ENCODE peak calls at places on chromosomes 11 and 22, in eight cellular contexts. J is stomach, H is A549, X is GM23338, A is cardiac muscle cell, S is tibial nerve, C is endodermal cell, G is HepG2. U is an unnamed sample.

GRCh38 chr11:75303544-75304224 is 47.8 kb downstream of the ARRB1 start:
- DNase-seq in J (no peak), H (no peak), X (no peak), A (no peak), S (no peak), C (peak), G (no peak), U (peak)

GRCh38 chr11:109048098-109048497 is 373.9 kb upstream of the C11orf87 start:
- DNase-seq in J (no peak), H (no peak), X (no peak), A (no peak), S (no peak), C (no peak), G (no peak), U (no peak)

GRCh38 chr11:62726156-62727006 is 876 bp downstream of the HNRNPUL2 start:
- DNase-seq in J (no peak), H (no peak), X (no peak), A (no peak), S (no peak), C (peak), G (no peak), U (no peak)

GRCh38 chr22:23122992-23123803 is 18.6 kb downstream of the RSPH14 start:
- DNase-seq in J (no peak), H (no peak), X (no peak), A (no peak), S (no peak), C (no peak), G (no peak), U (no peak)

GRCh38 chr11:122976734-122977454 is 4.7 kb downstream of the BSX start:
- DNase-seq in J (no peak), H (no peak), X (peak), A (no peak), S (no peak), C (peak), G (no peak), U (no peak)

GRCh38 chr11:117072517-117073218 is 25.6 kb downstream of the SIK3 start:
- DNase-seq in J (no peak), H (peak), X (no peak), A (no peak), S (no peak), C (no peak), G (peak), U (no peak)

GRCh38 chr22:25941365-25941960 is 199.5 kb downstream of the MYO18B start:
- DNase-seq in J (no peak), H (no peak), X (no peak), A (no peak), S (no peak), C (no peak), G (no peak), U (no peak)

GRCh38 chr11:134040386-134041297 is 28.2 kb upstream of the JAM3 start:
- DNase-seq in J (no peak), H (no peak), X (no peak), A (peak), S (no peak), C (no peak), G (no peak), U (no peak)

GRCh38 chr11:116502641-116503061 is 270.1 kb downstream of the BUD13 start:
- DNase-seq in J (no peak), H (no peak), X (no peak), A (no peak), S (no peak), C (no peak), G (no peak), U (peak)

GRCh38 chr11:848380-848931 is 5.8 kb downstream of the TSPAN4 start:
- DNase-seq in J (peak), H (no peak), X (peak), A (peak), S (no peak), C (peak), G (no peak), U (no peak)

GRCh38 chr11:106990322-106990721 is 28.0 kb downstream of the GUCY1A2 start:
- DNase-seq in J (no peak), H (no peak), X (no peak), A (no peak), S (no peak), C (no peak), G (no peak), U (peak)

GRCh38 chr22:23365961-23366360 is 185.7 kb downstream of the BCR start:
- DNase-seq in J (no peak), H (no peak), X (no peak), A (no peak), S (no peak), C (no peak), G (no peak), U (no peak)

GRCh38 chr22:41831828-41832552 is 915 bp upstream of the SREBF2 start:
- DNase-seq in J (no peak), H (no peak), X (no peak), A (no peak), S (no peak), C (no peak), G (no peak), U (no peak)

GRCh38 chr22:50523806-50524663 is 1.4 kb downstream of the SCO2 start:
- DNase-seq in J (no peak), H (no peak), X (no peak), A (no peak), S (no peak), C (no peak), G (no peak), U (no peak)

GRCh38 chr22:46044718-46045458 is 67.9 kb upstream of the WNT7B start:
- DNase-seq in J (peak), H (no peak), X (peak), A (peak), S (no peak), C (peak), G (no peak), U (peak)

GRCh38 chr11:21895686-21896085 is 297.2 kb upstream of the ANO5 start:
- DNase-seq in J (no peak), H (no peak), X (no peak), A (no peak), S (no peak), C (no peak), G (no peak), U (no peak)

GRCh38 chr11:48107188-48107704 is 109.4 kb upstream of the OR4B1 start:
- DNase-seq in J (no peak), H (no peak), X (no peak), A (no peak), S (no peak), C (no peak), G (no peak), U (no peak)

GRCh38 chr11:116148645-116149044 is 624.1 kb downstream of the BUD13 start:
- DNase-seq in J (no peak), H (no peak), X (no peak), A (no peak), S (no peak), C (no peak), G (no peak), U (no peak)

GRCh38 chr11:2217211-2218081 is 45.8 kb upstream of the TH start:
- DNase-seq in J (no peak), H (no peak), X (no peak), A (no peak), S (no peak), C (peak), G (no peak), U (peak)

GRCh38 chr11:9004310-9004945 is 627 bp upstream of the NRIP3 start:
- DNase-seq in J (no peak), H (no peak), X (peak), A (peak), S (no peak), C (peak), G (no peak), U (peak)

GRCh38 chr11:123173040-123173855 is 21.8 kb downstream of the CLMP start:
- DNase-seq in J (no peak), H (no peak), X (no peak), A (no peak), S (no peak), C (no peak), G (no peak), U (no peak)

GRCh38 chr11:17721242-17721999 is 2.0 kb downstream of the MYOD1 start:
- DNase-seq in J (no peak), H (no peak), X (no peak), A (no peak), S (no peak), C (no peak), G (no peak), U (no peak)

GRCh38 chr11:66868726-66869291 is 11.9 kb downstream of the LRFN4 start:
- DNase-seq in J (peak), H (peak), X (peak), A (peak), S (no peak), C (peak), G (peak), U (no peak)

GRCh38 chr11:123798513-123799252 is 7.5 kb downstream of the OR6M1 start:
- DNase-seq in J (no peak), H (no peak), X (no peak), A (no peak), S (no peak), C (no peak), G (no peak), U (no peak)

GRCh38 chr22:23058481-23059336 is 11.6 kb upstream of the GNAZ start:
- DNase-seq in J (peak), H (no peak), X (no peak), A (no peak), S (no peak), C (peak), G (no peak), U (no peak)

GRCh38 chr22:43853328-43853931 is 8.9 kb downstream of the SULT4A1 start:
- DNase-seq in J (no peak), H (no peak), X (peak), A (no peak), S (no peak), C (peak), G (no peak), U (no peak)

GRCh38 chr11:129691154-129691553 is 124.5 kb upstream of the TMEM45B start:
- DNase-seq in J (no peak), H (no peak), X (no peak), A (no peak), S (no peak), C (no peak), G (no peak), U (no peak)

GRCh38 chr11:28697920-28698827 is 590.0 kb downstream of the METTL15 start:
- DNase-seq in J (peak), H (peak), X (peak), A (peak), S (peak), C (peak), G (peak), U (peak)

GRCh38 chr11:12110714-12111481 is 508 bp downstream of the MICAL2 start:
- DNase-seq in J (no peak), H (no peak), X (peak), A (peak), S (no peak), C (peak), G (no peak), U (no peak)

GRCh38 chr11:61103851-61104423 is 1.6 kb downstream of the CD5 start:
- DNase-seq in J (no peak), H (no peak), X (no peak), A (no peak), S (no peak), C (no peak), G (no peak), U (no peak)

DNA sequence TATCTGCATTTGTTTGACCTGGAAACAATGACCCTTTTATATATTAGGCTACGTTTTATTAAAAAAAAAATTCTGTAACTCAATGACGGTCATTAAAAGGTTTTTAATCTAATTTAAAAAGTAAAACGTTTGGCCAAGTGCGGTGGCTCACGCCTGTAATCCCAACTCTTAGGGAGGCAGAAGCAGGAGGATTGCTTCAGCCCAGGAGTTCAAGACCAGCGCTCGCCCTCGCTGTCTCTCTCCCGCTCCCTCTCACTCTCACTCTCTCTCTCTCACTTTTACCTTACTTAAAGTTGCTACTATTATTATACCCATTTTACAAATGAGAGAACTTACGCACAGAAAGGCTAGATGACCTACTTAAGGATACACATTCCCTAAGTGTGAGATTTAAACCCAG is 814 bp upstream of the NARS2 start:
- DNase-seq in J (no peak), H (no peak), X (peak), A (no peak), S (no peak), C (no peak), G (no peak), U (no peak)
- H3K4me3 ChIP-seq in J (peak), H (peak), X (peak), A (peak), S (peak), C (peak), G (peak), U (peak)

DNA sequence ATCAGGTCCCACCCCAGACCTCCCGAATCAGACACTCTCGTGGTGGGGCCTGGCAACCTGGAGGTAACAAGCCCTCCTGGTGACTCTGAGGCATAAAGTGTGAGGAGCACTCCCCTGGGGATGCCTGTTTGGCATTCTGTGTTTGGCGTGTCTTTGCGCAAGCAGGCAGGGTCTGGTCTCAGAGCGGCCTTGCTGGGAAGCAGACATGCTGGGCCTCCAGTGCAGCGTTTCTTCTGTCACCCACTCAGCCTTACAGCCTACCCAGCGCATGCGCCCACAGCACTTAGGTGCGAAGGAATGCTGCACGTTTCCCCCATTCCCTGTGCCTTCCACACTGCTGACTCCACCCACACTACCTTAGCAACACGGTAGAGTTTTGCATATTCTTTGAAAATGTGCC is 7.4 kb upstream of the CXCR5 start:
- DNase-seq in J (no peak), H (no peak), X (no peak), A (no peak), S (no peak), C (no peak), G (no peak), U (no peak)
- H3K27ac ChIP-seq in J (no peak), H (no peak), X (no peak), A (no peak), S (no peak), C (no peak), G (no peak), U (no peak)

DNA sequence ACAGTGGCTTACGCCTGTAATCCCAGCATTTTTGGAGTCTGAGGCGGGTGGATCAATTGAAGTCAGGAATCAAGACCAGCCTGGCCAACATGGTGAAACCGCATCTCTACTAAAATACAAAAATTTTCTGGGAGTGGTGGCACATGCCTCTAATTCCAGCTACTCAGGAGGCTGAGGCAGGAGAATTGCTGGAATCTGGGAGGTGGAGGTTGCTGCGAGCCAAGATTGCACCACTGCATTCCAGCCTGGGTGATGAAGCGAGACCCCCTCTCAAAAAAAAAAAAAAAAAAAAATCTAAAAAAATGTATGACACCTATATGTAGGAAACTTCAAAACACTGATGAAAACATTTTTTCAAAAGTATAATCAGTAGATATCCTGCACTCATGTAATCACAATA is 242.7 kb upstream of the CHORDC1 start:
- DNase-seq in J (no peak), H (no peak), X (no peak), A (no peak), S (no peak), C (no peak), G (no peak), U (no peak)
- TF ChIP-seq CTCF in J (no peak), H (no peak), X (no peak), A (no peak), S (no peak), C (no peak), G (no peak), U (no peak)

DNA sequence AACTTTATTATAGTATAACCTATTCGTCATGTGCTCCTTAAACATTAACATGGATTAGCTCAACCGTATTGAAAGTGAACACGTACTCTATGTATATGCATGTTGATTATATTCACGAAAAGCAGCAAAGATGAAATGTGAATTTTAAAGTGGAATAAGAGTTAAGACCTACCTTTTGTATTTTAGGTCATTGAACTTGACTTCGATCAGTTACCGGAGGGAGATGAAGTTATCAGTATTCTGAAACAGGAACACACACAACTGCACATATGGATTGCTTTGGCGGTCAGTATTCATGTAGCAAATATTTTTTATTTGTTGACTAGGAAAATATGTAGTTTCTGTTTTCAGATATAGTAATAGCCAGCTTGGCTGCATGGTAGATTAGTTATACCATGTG is 1.4 kb downstream of the CTR9 start:
- DNase-seq in J (no peak), H (no peak), X (no peak), A (no peak), S (no peak), C (no peak), G (no peak), U (no peak)
- H3K4me3 ChIP-seq in J (peak), H (peak), X (peak), A (no peak), S (no peak), C (peak), G (peak), U (peak)

GRCh38 chr11:128518493-128519207 is 68.7 kb downstream of the ETS1 start:
- DNase-seq in J (no peak), H (no peak), X (no peak), A (no peak), S (no peak), C (no peak), G (no peak), U (no peak)
- H3K27ac ChIP-seq in J (peak), H (peak), X (no peak), A (no peak), S (no peak), C (no peak), G (no peak), U (no peak)

GRCh38 chr11:70467196-70468085 is 69.1 kb downstream of the CTTN start:
- DNase-seq in J (peak), H (peak), X (peak), A (peak), S (peak), C (peak), G (peak), U (peak)
- TF ChIP-seq CTCF in J (no peak), H (peak), X (peak), A (peak), S (peak), C (peak), G (peak), U (peak)

DNA sequence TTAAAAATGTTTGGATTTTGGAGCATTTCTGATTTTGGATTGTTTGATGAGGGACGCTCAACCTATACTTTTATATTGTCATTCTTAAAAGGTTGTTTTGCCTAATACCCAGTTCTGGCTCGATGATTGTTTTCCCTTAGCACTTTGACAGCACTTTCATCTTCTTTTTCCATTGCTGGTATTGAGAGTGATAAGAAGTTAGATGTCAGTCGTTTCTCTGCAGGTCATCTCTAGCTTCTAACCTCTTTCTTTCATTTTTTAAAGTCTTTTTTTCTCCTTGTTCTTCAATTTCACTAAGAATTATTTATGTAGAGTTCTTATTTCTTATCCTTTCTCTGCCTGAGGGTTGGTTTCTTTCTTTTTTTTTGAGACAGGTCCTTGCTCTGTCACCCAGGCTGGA is 18.8 kb downstream of the PPP6R3 start:
- DNase-seq in J (no peak), H (no peak), X (no peak), A (no peak), S (no peak), C (no peak), G (no peak), U (no peak)
- H3K4me3 ChIP-seq in J (no peak), H (no peak), X (no peak), A (no peak), S (no peak), C (no peak), G (no peak), U (no peak)